ENCODE peak calls at places on chromosome 7, in five cellular contexts. V is naive thymus-derived CD4-positive, alpha-beta T cell; Y is RPMI8226; E is NCI-H774; Q is lower lobe of right lung. X is an unnamed sample.

GRCh38 chr7:113698556-113699220 is 220.1 kb downstream of the PPP1R3A start:
- DNase-seq in V (no peak), Y (peak; percentile 52), E (no peak), Q (no peak), X (no peak)

GRCh38 chr7:36573066-36573465 is 151.2 kb downstream of the AOAH start:
- DNase-seq in V (no peak), Y (no peak), E (no peak), Q (peak; percentile 50), X (no peak)

GRCh38 chr7:48337012-48337621 is 165.9 kb downstream of the ABCA13 start:
- DNase-seq in V (no peak), Y (no peak), E (no peak), Q (no peak), X (no peak)

GRCh38 chr7:47796347-47796746 is 151.9 kb downstream of the PKD1L1 start:
- DNase-seq in V (no peak), Y (no peak), E (no peak), Q (no peak), X (no peak)

GRCh38 chr7:339062-339342 is 49.0 kb downstream of the FOXL3 start:
- DNase-seq in V (no peak), Y (no peak), E (no peak), Q (no peak), X (no peak)

GRCh38 chr7:124856299-124856888 is 73.2 kb downstream of the POT1 start:
- DNase-seq in V (peak; percentile 23), Y (peak; percentile 27), E (peak; percentile 2), Q (no peak), X (no peak)

GRCh38 chr7:20786779-20787651 is at the start of gene SP8:
- DNase-seq in V (no peak), Y (no peak), E (peak; percentile 86), Q (no peak), X (no peak)

GRCh38 chr7:96591900-96592676 is 117.6 kb downstream of the SEM1 start:
- DNase-seq in V (no peak), Y (no peak), E (peak; percentile 83), Q (no peak), X (no peak)

GRCh38 chr7:99579281-99579955 is 18.6 kb upstream of the TMEM225B start:
- DNase-seq in V (no peak), Y (no peak), E (no peak), Q (no peak), X (no peak)

GRCh38 chr7:155518633-155519032 is 27.7 kb downstream of the CNPY1 start:
- DNase-seq in V (no peak), Y (no peak), E (no peak), Q (no peak), X (no peak)

GRCh38 chr7:17015575-17015974 is 133.8 kb upstream of the AGR3 start:
- DNase-seq in V (no peak), Y (no peak), E (no peak), Q (no peak), X (no peak)

GRCh38 chr7:17633099-17633498 is 307.2 kb downstream of the SNX13 start:
- DNase-seq in V (no peak), Y (no peak), E (no peak), Q (no peak), X (no peak)

GRCh38 chr7:96407427-96407826 is 85.5 kb upstream of the SLC25A13 start:
- DNase-seq in V (no peak), Y (no peak), E (no peak), Q (no peak), X (no peak)

GRCh38 chr7:155653773-155654172 is 9.3 kb downstream of the RBM33 start:
- DNase-seq in V (no peak), Y (no peak), E (no peak), Q (peak; percentile 71), X (no peak)

GRCh38 chr7:25884265-25884664 is 267.7 kb upstream of the NFE2L3 start:
- DNase-seq in V (no peak), Y (no peak), E (no peak), Q (no peak), X (no peak)

GRCh38 chr7:88223265-88223664 is 3.4 kb upstream of the SRI start:
- DNase-seq in V (no peak), Y (no peak), E (no peak), Q (no peak), X (no peak)

GRCh38 chr7:104956753-104957450 is 57.1 kb upstream of the KMT2E start:
- DNase-seq in V (no peak), Y (peak; percentile 67), E (no peak), Q (no peak), X (no peak)

GRCh38 chr7:73668103-73668937 is 689 bp downstream of the VPS37D start:
- DNase-seq in V (no peak), Y (no peak), E (no peak), Q (no peak), X (no peak)

GRCh38 chr7:158410720-158411119 is 176.9 kb downstream of the PTPRN2 start:
- DNase-seq in V (no peak), Y (no peak), E (no peak), Q (no peak), X (no peak)

GRCh38 chr7:16189026-16189715 is 232.2 kb downstream of the CRPPA start:
- DNase-seq in V (no peak), Y (no peak), E (no peak), Q (no peak), X (no peak)

GRCh38 chr7:75957021-75957736 is 37.2 kb downstream of the TMEM120A start:
- DNase-seq in V (no peak), Y (no peak), E (no peak), Q (peak; percentile 81), X (no peak)

GRCh38 chr7:3010161-3010560 is 33.5 kb downstream of the CARD11 start:
- DNase-seq in V (no peak), Y (no peak), E (no peak), Q (no peak), X (no peak)

GRCh38 chr7:40219917-40220316 is 85.1 kb downstream of the SUGCT start:
- DNase-seq in V (no peak), Y (no peak), E (no peak), Q (no peak), X (no peak)

GRCh38 chr7:147547252-147547897 is 1043.2 kb upstream of the C7orf33 start:
- DNase-seq in V (no peak), Y (peak; percentile 49), E (no peak), Q (no peak), X (no peak)

GRCh38 chr7:78702770-78703169 is 750.7 kb downstream of the MAGI2 start:
- DNase-seq in V (no peak), Y (no peak), E (no peak), Q (no peak), X (no peak)

GRCh38 chr7:8277394-8277982 is 15.5 kb upstream of the ICA1 start:
- DNase-seq in V (no peak), Y (peak; percentile 28), E (no peak), Q (no peak), X (no peak)

GRCh38 chr7:99642099-99642498 is 25.4 kb downstream of the ZSCAN25 start:
- DNase-seq in V (no peak), Y (no peak), E (no peak), Q (no peak), X (no peak)

GRCh38 chr7:150955519-150956394 is 22.4 kb downstream of the KCNH2 start:
- DNase-seq in V (no peak), Y (peak; percentile 33), E (no peak), Q (no peak), X (no peak)

GRCh38 chr7:157545681-157546060 is 208.9 kb downstream of the DNAJB6 start:
- DNase-seq in V (no peak), Y (no peak), E (no peak), Q (peak; percentile 29), X (no peak)

GRCh38 chr7:92608380-92609322 is 18.5 kb upstream of the FAM133B start:
- DNase-seq in V (no peak), Y (no peak), E (peak; percentile 57), Q (peak; percentile 71), X (no peak)

GRCh38 chr7:3214090-3214413 is 87.0 kb upstream of the SDK1 start:
- DNase-seq in V (no peak), Y (no peak), E (no peak), Q (no peak), X (no peak)

GRCh38 chr7:30019960-30020359 is 6.5 kb downstream of the FKBP14 start:
- DNase-seq in V (no peak), Y (no peak), E (no peak), Q (no peak), X (no peak)

GRCh38 chr7:50657341-50657873 is 92.2 kb upstream of the DDC start:
- DNase-seq in V (no peak), Y (no peak), E (no peak), Q (no peak), X (no peak)

GRCh38 chr7:146659732-146660131 is 543.1 kb downstream of the CNTNAP2 start:
- DNase-seq in V (no peak), Y (no peak), E (no peak), Q (no peak), X (no peak)

GRCh38 chr7:94888542-94888941 is 18.9 kb upstream of the PPP1R9A start:
- DNase-seq in V (no peak), Y (peak; percentile 40), E (peak; percentile 3), Q (no peak), X (no peak)

GRCh38 chr7:39888171-39888853 is 61.7 kb upstream of the CDK13 start:
- DNase-seq in V (no peak), Y (no peak), E (no peak), Q (no peak), X (no peak)

GRCh38 chr7:20351901-20352300 is 21.2 kb downstream of the ITGB8 start:
- DNase-seq in V (no peak), Y (no peak), E (no peak), Q (no peak), X (no peak)

GRCh38 chr7:45978010-45978681 is 57.1 kb upstream of the IGFBP3 start:
- DNase-seq in V (no peak), Y (peak; percentile 94), E (peak; percentile 2), Q (no peak), X (no peak)

GRCh38 chr7:124032369-124033092 is at the start of gene TMEM229A:
- DNase-seq in V (no peak), Y (peak; percentile 39), E (peak; percentile 22), Q (peak; percentile 48), X (no peak)

X was measured in GM18507.